ENCODE peak calls at places on chromosome 20, in four cellular contexts. I, Y, N and D are unnamed samples.

GRCh38 chr20:642398-643174 is 10.4 kb downstream of the SRXN1 start:
- DNase-seq in I (peak), Y (no peak), N (peak), D (no peak)

GRCh38 chr20:20824924-20825584 is 112.6 kb upstream of the RALGAPA2 start:
- DNase-seq in I (peak), Y (peak), N (peak), D (no peak)

GRCh38 chr20:23108871-23109270 is 22.7 kb upstream of the CD93 start:
- DNase-seq in I (no peak), Y (no peak), N (no peak), D (no peak)

GRCh38 chr20:44861547-44862006 is 23.9 kb upstream of the YWHAB start:
- DNase-seq in I (peak), Y (no peak), N (peak), D (peak)

GRCh38 chr20:46133886-46134654 is 16.0 kb downstream of the CD40 start:
- DNase-seq in I (no peak), Y (no peak), N (peak), D (no peak)

GRCh38 chr20:59141818-59142581 is 21.6 kb upstream of the ZNF831 start:
- DNase-seq in I (no peak), Y (no peak), N (no peak), D (no peak)

GRCh38 chr20:13267231-13267630 is 46.2 kb downstream of the ISM1 start:
- DNase-seq in I (no peak), Y (no peak), N (no peak), D (no peak)

GRCh38 chr20:11207749-11208502 is 534.1 kb upstream of the JAG1 start:
- DNase-seq in I (no peak), Y (no peak), N (peak), D (no peak)

GRCh38 chr20:5844063-5844681 is 94.0 kb downstream of the SHLD1 start:
- DNase-seq in I (no peak), Y (peak), N (no peak), D (no peak)

DNA sequence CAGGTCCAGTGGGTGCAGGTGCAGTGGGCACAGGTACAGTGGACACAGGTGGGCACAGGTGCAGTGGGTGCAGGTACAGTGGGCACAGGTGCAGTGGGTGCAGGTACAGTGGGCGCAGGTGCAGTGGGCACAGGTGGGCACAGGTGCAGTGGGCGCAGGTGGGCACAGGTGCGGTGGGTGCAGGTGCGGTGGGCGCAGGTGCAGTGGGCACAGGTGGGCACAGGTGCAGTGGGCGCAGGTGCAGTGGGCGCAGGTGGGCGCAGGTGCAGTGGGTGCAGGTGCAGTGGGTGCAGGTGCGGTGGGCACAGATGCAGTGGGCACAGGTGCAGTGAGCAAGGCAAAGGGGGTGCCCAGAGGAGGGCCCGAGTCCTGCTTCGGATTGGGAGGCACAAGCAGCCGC is 15.2 kb downstream of the ZBTB46 start:
- DNase-seq in I (no peak), Y (no peak), N (no peak), D (no peak)
- H3K4me3 ChIP-seq in I (no peak), Y (no peak), N (no peak), D (no peak)

DNA sequence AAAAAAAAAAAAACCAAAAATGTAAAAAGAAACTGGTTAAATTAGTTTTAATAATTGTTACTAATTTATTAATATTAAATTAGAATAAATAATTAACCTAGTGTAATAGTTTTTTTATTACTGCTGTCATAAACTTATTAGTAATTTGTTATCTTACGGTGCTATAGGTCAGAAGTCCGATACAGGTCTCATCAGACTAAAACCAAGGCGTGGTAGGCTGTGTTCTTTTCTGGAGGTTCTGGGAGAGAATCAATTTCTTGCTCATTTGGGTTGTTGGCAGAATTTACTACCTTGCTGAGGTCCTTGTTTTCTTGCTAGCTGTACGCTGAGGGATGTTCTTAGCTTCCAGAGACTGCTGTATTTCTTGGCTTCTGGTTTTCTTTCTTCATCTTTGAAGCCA is 85.9 kb upstream of the RNF24 start:
- DNase-seq in I (no peak), Y (no peak), N (no peak), D (no peak)
- H3K4me3 ChIP-seq in I (no peak), Y (no peak), N (no peak), D (no peak)

GRCh38 chr20:33046412-33046811 is 7.3 kb upstream of the BPIFB3 start:
- DNase-seq in I (no peak), Y (no peak), N (no peak), D (no peak)
- H3K4me3 ChIP-seq in I (no peak), Y (no peak), N (no peak), D (no peak)

DNA sequence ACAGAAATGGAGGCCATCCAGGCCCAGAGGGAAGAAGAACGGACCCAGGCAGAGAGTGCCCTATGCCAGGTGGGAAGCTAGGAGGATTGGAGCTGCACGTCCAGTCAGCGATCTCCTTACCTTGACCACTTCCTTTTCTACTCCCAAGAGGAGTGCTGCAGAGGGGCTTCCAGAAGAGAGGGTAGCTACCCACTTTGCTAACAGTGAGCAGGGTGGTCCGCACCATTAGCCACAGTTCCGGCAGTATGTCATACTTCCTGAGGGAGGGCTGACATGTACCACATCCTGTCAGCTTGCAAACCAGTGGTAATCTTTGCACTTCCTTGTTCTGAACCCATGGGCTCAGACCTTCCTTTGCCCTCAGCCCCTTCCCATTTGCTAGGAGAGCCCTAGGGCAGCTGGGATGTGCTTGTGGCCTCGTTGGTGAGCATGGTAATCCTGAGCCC is 35.4 kb downstream of the CEP250 start:
- DNase-seq in I (no peak), Y (peak), N (no peak), D (no peak)
- H3K4me3 ChIP-seq in I (no peak), Y (peak), N (no peak), D (no peak)